ENCODE peak calls at places on chromosome 7, in four cellular contexts. One of them, this sample, is unnamed.
A peak's percentile ranks its signal among the peaks of the same experiment; 100 is the strongest.

GRCh38 chr7:12712236-12712635 is 24.8 kb downstream of the ARL4A start:
- DNase-seq in LNCaP clone FGC: no peak
- DNase-seq in GM23338: no peak
- DNase-seq in K562: no peak
- DNase-seq in this sample: no peak

GRCh38 chr7:65404020-65404419 is 30.4 kb downstream of the ZNF92 start:
- DNase-seq in LNCaP clone FGC: no peak
- DNase-seq in GM23338: no peak
- DNase-seq in K562: peak; percentile 17
- DNase-seq in this sample: no peak

GRCh38 chr7:12350971-12351370 is 52.7 kb downstream of the VWDE start:
- DNase-seq in LNCaP clone FGC: no peak
- DNase-seq in GM23338: no peak
- DNase-seq in K562: no peak
- DNase-seq in this sample: no peak

GRCh38 chr7:96306385-96307125 is 15.3 kb downstream of the SLC25A13 start:
- DNase-seq in LNCaP clone FGC: no peak
- DNase-seq in GM23338: no peak
- DNase-seq in K562: no peak
- DNase-seq in this sample: no peak

GRCh38 chr7:55308186-55308929 is 56.8 kb upstream of the LANCL2 start:
- DNase-seq in LNCaP clone FGC: no peak
- DNase-seq in GM23338: no peak
- DNase-seq in K562: no peak
- DNase-seq in this sample: no peak

GRCh38 chr7:73533742-73534141 is 11.6 kb upstream of the BAZ1B start:
- DNase-seq in LNCaP clone FGC: no peak
- DNase-seq in GM23338: no peak
- DNase-seq in K562: no peak
- DNase-seq in this sample: no peak

GRCh38 chr7:150405584-150406310 is 26.6 kb downstream of the ZNF775 start:
- DNase-seq in LNCaP clone FGC: no peak
- DNase-seq in GM23338: peak; percentile 78
- DNase-seq in K562: peak; percentile 71
- DNase-seq in this sample: peak; percentile 53

GRCh38 chr7:150435047-150435389 is 15.4 kb upstream of the GIMAP8 start:
- DNase-seq in LNCaP clone FGC: no peak
- DNase-seq in GM23338: no peak
- DNase-seq in K562: no peak
- DNase-seq in this sample: no peak

GRCh38 chr7:158145370-158145769 is 442.3 kb downstream of the PTPRN2 start:
- DNase-seq in LNCaP clone FGC: no peak
- DNase-seq in GM23338: no peak
- DNase-seq in K562: no peak
- DNase-seq in this sample: no peak

GRCh38 chr7:128874140-128875031 is 11.7 kb downstream of the ATP6V1F start:
- DNase-seq in LNCaP clone FGC: no peak
- DNase-seq in GM23338: no peak
- DNase-seq in K562: no peak
- DNase-seq in this sample: no peak

GRCh38 chr7:155547161-155547791 is 917 bp upstream of the CNPY1 start:
- DNase-seq in LNCaP clone FGC: no peak
- DNase-seq in GM23338: no peak
- DNase-seq in K562: no peak
- DNase-seq in this sample: no peak

GRCh38 chr7:136424058-136424457 is 444.4 kb upstream of the CHRM2 start:
- DNase-seq in LNCaP clone FGC: no peak
- DNase-seq in GM23338: no peak
- DNase-seq in K562: no peak
- DNase-seq in this sample: no peak

GRCh38 chr7:56063882-56064625 is at the start of gene SUMF2:
- DNase-seq in LNCaP clone FGC: peak; percentile 56
- DNase-seq in GM23338: peak; percentile 93
- DNase-seq in K562: peak; percentile 98
- DNase-seq in this sample: peak; percentile 92

GRCh38 chr7:146346096-146346495 is 229.5 kb downstream of the CNTNAP2 start:
- DNase-seq in LNCaP clone FGC: no peak
- DNase-seq in GM23338: no peak
- DNase-seq in K562: no peak
- DNase-seq in this sample: no peak

GRCh38 chr7:9231683-9232082 is 798.3 kb downstream of the NXPH1 start:
- DNase-seq in LNCaP clone FGC: no peak
- DNase-seq in GM23338: peak; percentile 35
- DNase-seq in K562: no peak
- DNase-seq in this sample: no peak

GRCh38 chr7:80088705-80089104 is 45.9 kb upstream of the GNAI1 start:
- DNase-seq in LNCaP clone FGC: no peak
- DNase-seq in GM23338: no peak
- DNase-seq in K562: no peak
- DNase-seq in this sample: no peak

GRCh38 chr7:51467384-51468017 is 150.9 kb upstream of the COBL start:
- DNase-seq in LNCaP clone FGC: no peak
- DNase-seq in GM23338: no peak
- DNase-seq in K562: no peak
- DNase-seq in this sample: no peak

GRCh38 chr7:41097501-41097900 is 605.4 kb downstream of the INHBA start:
- DNase-seq in LNCaP clone FGC: no peak
- DNase-seq in GM23338: no peak
- DNase-seq in K562: no peak
- DNase-seq in this sample: no peak

GRCh38 chr7:124718032-124718766 is 47.4 kb downstream of the GPR37 start:
- DNase-seq in LNCaP clone FGC: no peak
- DNase-seq in GM23338: peak; percentile 19
- DNase-seq in K562: no peak
- DNase-seq in this sample: no peak

GRCh38 chr7:171912-172515 is 20.4 kb upstream of the FAM20C start:
- DNase-seq in LNCaP clone FGC: no peak
- DNase-seq in GM23338: no peak
- DNase-seq in K562: no peak
- DNase-seq in this sample: no peak

GRCh38 chr7:155107126-155107525 is 37.0 kb downstream of the HTR5A start:
- DNase-seq in LNCaP clone FGC: no peak
- DNase-seq in GM23338: no peak
- DNase-seq in K562: no peak
- DNase-seq in this sample: no peak

GRCh38 chr7:24715661-24716479 is 41.4 kb downstream of the GSDME start:
- DNase-seq in LNCaP clone FGC: no peak
- DNase-seq in GM23338: peak; percentile 81
- DNase-seq in K562: peak; percentile 57
- DNase-seq in this sample: peak; percentile 26

DNA sequence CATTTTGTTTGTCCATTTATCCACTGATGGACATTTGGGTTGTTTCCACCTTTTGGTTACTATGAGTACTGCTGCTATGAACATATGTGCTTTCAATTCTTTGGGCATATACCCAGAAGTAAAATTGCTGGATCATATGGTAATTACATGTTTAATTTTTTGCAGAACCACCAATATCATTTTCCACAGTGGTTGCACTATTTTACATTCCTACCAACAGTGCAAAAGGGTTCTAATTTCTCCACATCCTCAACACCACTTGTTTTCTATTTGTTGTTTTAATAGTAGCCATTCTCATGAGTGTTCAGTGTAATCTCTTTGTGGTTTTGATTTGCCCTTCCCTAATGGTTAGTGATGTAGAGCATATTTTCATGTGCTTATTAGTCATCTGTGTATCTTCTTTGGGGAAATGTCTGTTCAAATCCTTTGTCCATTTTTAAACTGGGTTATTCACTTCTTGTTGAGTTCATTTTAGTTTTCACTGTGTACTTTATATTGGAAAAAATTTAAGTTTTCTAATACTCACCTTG is 101.9 kb downstream of the HIBADH start:
- DNase-seq in LNCaP clone FGC: no peak
- DNase-seq in GM23338: no peak
- DNase-seq in K562: no peak
- DNase-seq in this sample: no peak
- TF ChIP-seq CTCF in LNCaP clone FGC: no peak
- TF ChIP-seq CTCF in GM23338: no peak
- TF ChIP-seq CTCF in K562: no peak
- TF ChIP-seq CTCF in this sample: no peak

DNA sequence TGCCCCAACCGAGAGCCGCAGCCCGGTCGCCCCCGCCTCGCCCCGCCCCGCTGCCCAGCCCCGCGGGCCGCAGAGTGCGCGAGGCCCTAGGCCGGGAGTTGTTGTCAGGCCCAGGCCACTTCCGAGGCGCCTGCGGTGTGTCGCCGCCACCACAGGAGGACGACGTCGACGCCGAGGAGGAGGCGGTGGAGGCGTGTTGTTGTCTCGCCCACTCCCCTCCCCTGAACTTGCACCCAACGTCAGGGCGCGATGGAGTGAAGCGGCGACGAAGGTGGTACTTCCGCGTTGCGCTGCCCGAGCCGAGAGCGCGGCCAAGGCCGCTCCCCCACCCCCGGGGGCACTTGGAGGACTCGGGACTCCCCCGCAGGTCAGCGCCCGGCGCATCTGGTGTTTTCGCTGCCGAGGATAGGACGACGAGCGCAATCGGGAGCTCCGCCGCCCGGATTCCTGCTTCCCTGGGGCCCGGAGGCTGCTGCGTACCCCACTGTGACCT is at the start of gene CDK13:
- DNase-seq in LNCaP clone FGC: peak; percentile 47
- DNase-seq in GM23338: peak; percentile 74
- DNase-seq in K562: peak; percentile 75
- DNase-seq in this sample: peak; percentile 64
- TF ChIP-seq CTCF in LNCaP clone FGC: peak; percentile 32
- TF ChIP-seq CTCF in GM23338: no peak
- TF ChIP-seq CTCF in K562: peak; percentile 14
- TF ChIP-seq CTCF in this sample: no peak

GRCh38 chr7:97499204-97499603 is 232.7 kb upstream of the TAC1 start:
- DNase-seq in LNCaP clone FGC: peak; percentile 14
- DNase-seq in GM23338: peak; percentile 72
- DNase-seq in K562: peak; percentile 53
- DNase-seq in this sample: peak; percentile 42
- TF ChIP-seq CTCF in LNCaP clone FGC: peak; percentile 65
- TF ChIP-seq CTCF in GM23338: peak; percentile 73
- TF ChIP-seq CTCF in K562: peak; percentile 80
- TF ChIP-seq CTCF in this sample: peak; percentile 46

DNA sequence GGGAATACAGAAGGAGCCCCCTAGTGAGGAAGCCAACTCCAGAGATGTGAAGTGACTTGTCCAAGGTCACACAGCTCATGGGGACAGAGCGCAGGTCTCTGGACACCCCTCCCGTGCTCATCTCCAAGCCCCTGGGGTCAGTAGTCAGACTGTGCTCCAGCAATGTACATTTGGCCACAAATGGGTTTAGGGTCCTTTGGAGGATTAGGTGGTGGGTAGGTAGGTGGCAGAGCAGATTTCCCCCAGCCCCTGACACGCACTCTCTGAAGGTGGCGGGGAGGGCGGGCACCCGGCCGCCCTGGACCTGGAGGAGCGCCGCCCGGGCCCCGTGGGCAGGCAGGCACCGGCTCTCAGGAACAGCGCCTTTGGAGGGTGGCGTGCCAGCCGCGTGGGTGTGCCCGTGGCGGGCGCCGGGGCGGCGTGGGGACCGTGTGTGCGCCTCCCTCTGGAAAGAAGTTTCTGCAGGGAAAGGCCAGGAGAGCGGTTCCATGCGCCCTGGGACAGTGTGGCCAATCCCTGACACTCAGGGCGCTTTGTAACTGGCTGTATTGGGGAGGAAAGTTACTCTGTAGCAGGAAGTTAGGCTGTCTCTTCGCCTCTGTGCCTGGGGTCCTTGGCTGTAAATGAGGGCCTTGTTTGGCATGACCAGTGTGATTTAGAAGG is 1.0 kb downstream of the WIPF3 start:
- DNase-seq in LNCaP clone FGC: no peak
- DNase-seq in GM23338: peak; percentile 75
- DNase-seq in K562: no peak
- DNase-seq in this sample: peak; percentile 41
- TF ChIP-seq CTCF in LNCaP clone FGC: no peak
- TF ChIP-seq CTCF in GM23338: no peak
- TF ChIP-seq CTCF in K562: no peak
- TF ChIP-seq CTCF in this sample: no peak

DNA sequence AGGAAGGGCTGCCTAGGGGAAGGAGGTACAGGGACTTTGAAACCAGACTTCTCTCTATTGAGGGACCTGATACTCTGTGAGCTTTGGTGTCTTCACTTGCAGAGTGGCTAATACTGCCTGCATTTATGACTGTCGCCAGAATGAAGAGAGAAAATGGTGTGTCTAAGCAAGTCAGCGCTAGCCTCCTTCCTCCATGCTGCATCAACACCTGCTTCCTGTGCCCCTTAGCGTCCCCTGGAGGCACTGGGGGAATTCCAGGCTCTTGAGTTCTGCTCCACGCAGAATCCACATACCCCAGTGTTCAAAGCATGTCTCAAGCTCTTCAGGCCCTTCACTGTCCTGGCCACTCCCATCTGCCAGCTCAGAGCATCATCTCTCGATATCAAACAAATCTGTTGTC is 140.5 kb downstream of the PKD1L1 start:
- DNase-seq in LNCaP clone FGC: no peak
- DNase-seq in GM23338: peak; percentile 46
- DNase-seq in K562: no peak
- DNase-seq in this sample: no peak
- TF ChIP-seq CTCF in LNCaP clone FGC: no peak
- TF ChIP-seq CTCF in GM23338: peak; percentile 41
- TF ChIP-seq CTCF in K562: peak; percentile 42
- TF ChIP-seq CTCF in this sample: no peak

GRCh38 chr7:91046322-91047088 is 217.7 kb upstream of the FZD1 start:
- DNase-seq in LNCaP clone FGC: no peak
- DNase-seq in GM23338: no peak
- DNase-seq in K562: no peak
- DNase-seq in this sample: no peak
- TF ChIP-seq CTCF in LNCaP clone FGC: peak; percentile 22
- TF ChIP-seq CTCF in GM23338: peak; percentile 61
- TF ChIP-seq CTCF in K562: peak; percentile 50
- TF ChIP-seq CTCF in this sample: peak; percentile 59

DNA sequence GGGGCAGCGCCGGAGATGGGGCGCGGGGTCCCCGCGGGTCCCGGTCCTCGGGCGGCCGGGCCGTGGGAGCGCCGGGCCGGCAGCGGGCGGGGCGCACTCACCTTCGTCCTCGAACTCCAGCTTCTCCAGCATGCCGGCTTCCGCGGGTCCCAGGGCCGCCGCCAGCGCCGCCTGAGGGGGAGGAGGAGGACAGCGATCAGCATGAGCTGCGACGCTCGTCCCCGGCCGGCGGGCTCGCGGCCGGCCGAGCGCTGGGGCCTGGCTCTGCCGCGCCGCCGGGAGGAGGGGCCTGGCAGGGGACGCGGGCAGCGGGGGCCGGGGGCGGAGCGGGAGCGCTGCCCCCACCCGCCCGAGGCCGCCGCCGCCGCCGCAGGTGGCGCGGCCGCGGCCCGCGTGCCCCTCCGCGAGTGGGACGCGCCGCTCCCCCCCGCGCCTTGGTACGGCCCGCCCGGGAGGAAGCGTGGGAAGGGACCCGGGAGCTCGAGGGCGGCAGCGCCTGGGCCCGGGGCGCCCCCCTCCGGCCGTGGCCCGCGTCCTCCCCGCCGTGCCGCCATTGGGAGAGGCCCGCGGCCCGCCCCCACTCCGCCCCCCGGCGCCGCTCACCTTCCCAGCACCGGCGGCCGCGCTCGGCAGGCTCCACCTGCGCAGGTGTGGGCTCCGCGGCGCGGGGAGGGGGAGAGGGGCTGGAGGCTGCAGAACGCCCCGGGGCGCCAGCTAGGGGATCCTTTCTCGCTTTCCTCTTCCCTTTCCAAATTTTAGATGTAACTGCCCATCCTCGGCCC is 112.5 kb upstream of the RHEB start:
- DNase-seq in LNCaP clone FGC: peak; percentile 21
- DNase-seq in GM23338: peak; percentile 86
- DNase-seq in K562: peak; percentile 95
- DNase-seq in this sample: peak; percentile 84
- TF ChIP-seq CTCF in LNCaP clone FGC: peak; percentile 83
- TF ChIP-seq CTCF in GM23338: no peak
- TF ChIP-seq CTCF in K562: peak; percentile 58
- TF ChIP-seq CTCF in this sample: no peak

GRCh38 chr7:91869661-91870060 is 10.8 kb downstream of the MTERF1 start:
- DNase-seq in LNCaP clone FGC: peak; percentile 4
- DNase-seq in GM23338: peak; percentile 12
- DNase-seq in K562: no peak
- DNase-seq in this sample: no peak
- TF ChIP-seq CTCF in LNCaP clone FGC: peak; percentile 52
- TF ChIP-seq CTCF in GM23338: no peak
- TF ChIP-seq CTCF in K562: peak; percentile 33
- TF ChIP-seq CTCF in this sample: no peak

This sample was measured in endothelial cell.